ENCODE peak calls at places on chromosome 1, in seven cellular contexts. V is stimulated activated CD8-positive, alpha-beta memory T cell treated with anti-CD3 and anti-CD28 coated beads, Interleukin-4, amount 100 ng/mL, for 4 hours; J is HFFc6; C is left lobe of liver; O is tibial nerve; I is fibroblast of lung; M is activated T-cell treated with anti-CD3 and anti-CD28 coated beads, Interleukin-2, amount 50 U/mL, for 1 hour. L is an unnamed sample.

GRCh38 chr1:11501491-11501897 is 22.5 kb downstream of the DISP3 start:
- DNase-seq in M (peak), V (no peak), O (no peak), C (no peak), J (no peak), I (no peak), L (no peak)

GRCh38 chr1:10046356-10047085 is 13.8 kb downstream of the UBE4B start:
- DNase-seq in J (no peak), V (no peak), O (no peak), M (no peak), I (no peak), C (no peak), L (no peak)

GRCh38 chr1:162538815-162539431 is 22.6 kb upstream of the UAP1 start:
- DNase-seq in V (no peak), M (no peak), I (peak), O (no peak), J (peak), C (no peak), L (no peak)

GRCh38 chr1:86380257-86380861 is 15.8 kb downstream of the ODF2L start:
- DNase-seq in I (peak), M (no peak), O (no peak), V (no peak), J (peak), C (no peak), L (peak)

GRCh38 chr1:65067491-65068201 is 80.4 kb upstream of the AK4 start:
- DNase-seq in C (peak), V (peak), J (peak), I (peak), O (peak), M (peak), L (peak)

GRCh38 chr1:75423616-75424015 is 187.3 kb downstream of the SLC44A5 start:
- DNase-seq in J (no peak), M (no peak), C (no peak), V (no peak), I (no peak), O (no peak), L (no peak)

GRCh38 chr1:86860020-86860419 is 53.9 kb downstream of the SELENOF start:
- DNase-seq in J (no peak), M (no peak), I (no peak), V (no peak), O (no peak), C (no peak), L (no peak)

GRCh38 chr1:200302192-200302892 is 107.5 kb downstream of the ZNF281 start:
- DNase-seq in I (peak), J (no peak), M (peak), C (peak), O (no peak), V (peak), L (no peak)

GRCh38 chr1:119674110-119674509 is 26.0 kb upstream of the ZNF697 start:
- DNase-seq in M (no peak), I (no peak), J (peak), C (no peak), V (no peak), O (no peak), L (no peak)

GRCh38 chr1:198772626-198773025 is 133.8 kb downstream of the PTPRC start:
- DNase-seq in J (no peak), O (no peak), V (no peak), C (no peak), I (no peak), M (no peak), L (no peak)

GRCh38 chr1:103146143-103146542 is 37.8 kb upstream of the COL11A1 start:
- DNase-seq in I (no peak), J (no peak), V (no peak), M (no peak), C (no peak), O (no peak), L (no peak)

GRCh38 chr1:110464340-110464739 is 13.4 kb downstream of the PROK1 start:
- DNase-seq in J (peak), M (no peak), C (no peak), I (peak), O (no peak), V (no peak), L (no peak)

GRCh38 chr1:2093055-2093454 is 42.8 kb downstream of the PRKCZ start:
- DNase-seq in J (no peak), M (no peak), C (no peak), I (no peak), O (no peak), V (no peak), L (no peak)

GRCh38 chr1:168081373-168082007 is 55.2 kb downstream of the GPR161 start:
- DNase-seq in V (no peak), C (no peak), O (no peak), I (peak), M (no peak), J (peak), L (no peak)

L was measured in DMS 273 treated with DMSO at 0.1 percent for 48 hours.